ENCODE peak calls at places on chromosomes 1 and 21, in five cellular contexts. E, V, C, S and W are unnamed samples.

GRCh38 chr21:31554511-31555022 is 104.9 kb upstream of the SOD1 start:
- DNase-seq in S (peak; percentile 24), C (no peak), V (peak; percentile 86), E (no peak), W (peak; percentile 82)

GRCh38 chr1:147800852-147801251 is 40.5 kb upstream of the GJA5 start:
- DNase-seq in C (no peak), S (no peak), E (no peak), V (no peak), W (no peak)

GRCh38 chr1:167621780-167622179 is 8.3 kb upstream of the RCSD1 start:
- DNase-seq in V (no peak), S (no peak), E (no peak), C (no peak), W (no peak)

GRCh38 chr1:226641671-226642231 is 93.2 kb downstream of the STUM start:
- DNase-seq in V (no peak), E (peak; percentile 21), C (peak; percentile 42), S (peak; percentile 72), W (no peak)

GRCh38 chr1:111538343-111539035 is 35.1 kb upstream of the ADORA3 start:
- DNase-seq in E (no peak), V (peak; percentile 75), S (no peak), C (no peak), W (peak; percentile 63)

GRCh38 chr21:32562426-32562825 is 22.9 kb downstream of the TCP10L start:
- DNase-seq in V (peak; percentile 67), C (no peak), S (no peak), E (peak; percentile 81), W (peak; percentile 64)

GRCh38 chr1:115116511-115116910 is 27.2 kb upstream of the TSPAN2 start:
- DNase-seq in E (no peak), V (no peak), S (no peak), C (no peak), W (no peak)

GRCh38 chr1:53918343-53918742 is 24.4 kb downstream of the DIO1 start:
- DNase-seq in S (no peak), C (no peak), E (no peak), V (peak; percentile 10), W (no peak)

GRCh38 chr1:197768014-197768413 is 7.3 kb downstream of the DENND1B start:
- DNase-seq in C (no peak), S (no peak), V (no peak), E (no peak), W (no peak)

GRCh38 chr21:34914239-34914638 is 134.9 kb downstream of the RUNX1 start:
- DNase-seq in S (no peak), V (no peak), C (no peak), E (no peak), W (no peak)

GRCh38 chr21:42701706-42702456 is 48.5 kb downstream of the PDE9A start:
- DNase-seq in V (no peak), S (no peak), E (no peak), C (no peak), W (no peak)
- H3K4me3 ChIP-seq in V (no peak overlapping the region), S (no peak overlapping the region), E (no peak overlapping the region), C (no peak overlapping the region), W (no peak overlapping the region)

GRCh38 chr1:89698624-89699023 is 65.7 kb downstream of the LRRC8C start:
- DNase-seq in V (no peak), S (no peak), E (no peak), C (no peak), W (no peak)

GRCh38 chr1:89695847-89696246 is 62.9 kb downstream of the LRRC8C start:
- DNase-seq in C (no peak), V (no peak), S (no peak), E (no peak), W (no peak)

GRCh38 chr1:89697397-89697796 is 64.5 kb downstream of the LRRC8C start:
- DNase-seq in C (no peak), S (no peak), V (peak; percentile 17), E (no peak), W (no peak)

GRCh38 chr1:89699451-89699986 is 66.6 kb downstream of the LRRC8C start:
- DNase-seq in V (no peak), E (no peak), C (no peak), S (no peak), W (no peak)

GRCh38 chr1:89698020-89698560 is 65.2 kb downstream of the LRRC8C start:
- DNase-seq in S (no peak), C (no peak), E (no peak), V (no peak), W (no peak)
- H3K4me1 ChIP-seq in S (no peaks in the 10 kb centered on the region), C (peaks cover 38% of the 10 kb centered on the region), E (peaks cover 10% of the 10 kb centered on the region), V (no peaks in the 10 kb centered on the region), W (no peaks in the 10 kb centered on the region)

GRCh38 chr1:117757668-117758067 is 151.8 kb downstream of the TENT5C start:
- DNase-seq in C (no peak), V (peak; percentile 57), S (no peak), E (no peak), W (peak; percentile 44)

GRCh38 chr1:117758444-117759316 is 152.8 kb downstream of the TENT5C start:
- DNase-seq in E (peak; percentile 78), S (peak; percentile 83), C (peak; percentile 58), V (peak; percentile 76), W (peak; percentile 64)

GRCh38 chr1:117753652-117754051 is 147.8 kb downstream of the TENT5C start:
- DNase-seq in S (no peak), V (peak; percentile 59), C (no peak), E (no peak), W (peak; percentile 54)

GRCh38 chr1:117753232-117753631 is 147.4 kb downstream of the TENT5C start:
- DNase-seq in C (no peak), V (no peak), E (no peak), S (no peak), W (no peak)

DNA sequence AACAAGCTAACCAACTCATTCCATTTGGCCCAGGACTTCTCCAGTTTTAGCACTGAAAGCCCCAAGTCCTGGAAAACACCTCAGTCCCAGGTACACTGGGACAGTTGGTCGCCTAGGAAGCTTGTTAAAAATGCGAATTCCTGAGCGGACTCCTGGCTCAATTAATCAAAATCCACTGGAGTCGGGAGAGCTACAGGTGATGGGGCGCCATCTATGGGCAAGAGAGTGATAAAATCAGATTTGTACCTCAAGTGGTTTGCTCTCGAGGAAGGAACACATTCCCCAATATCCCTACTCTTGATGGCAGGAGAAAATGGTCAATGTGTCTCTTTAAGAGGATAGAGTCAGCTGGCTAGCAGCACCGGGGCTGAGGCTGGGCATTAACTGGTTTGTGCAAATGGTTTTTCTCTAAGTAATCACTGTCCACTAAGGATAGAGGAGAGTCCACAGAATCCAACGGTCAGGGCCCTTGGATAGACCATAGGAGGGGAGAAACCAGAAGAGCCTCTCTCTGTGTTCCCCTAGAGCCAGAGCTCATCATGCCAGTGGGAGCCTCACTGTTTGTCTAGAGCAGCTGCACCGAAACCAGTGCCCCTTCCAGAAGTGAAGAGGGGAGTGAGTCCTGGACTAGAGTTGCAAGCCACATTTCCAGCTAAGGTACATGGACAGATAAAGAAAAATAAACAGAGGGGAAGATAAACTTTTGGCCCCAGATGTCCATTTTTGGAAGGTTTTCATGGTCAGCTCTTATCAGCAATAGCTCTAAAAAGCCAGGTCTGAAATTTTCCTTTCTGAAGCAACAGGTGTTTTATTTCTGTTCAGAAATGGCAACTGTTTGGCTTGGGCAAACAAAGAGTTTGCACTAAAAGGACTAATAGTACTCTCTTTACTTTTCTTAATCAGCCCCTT is 148.5 kb downstream of the TENT5C start:
- DNase-seq in C (no peak), S (peak; percentile 77), V (peak; percentile 59), E (peak; percentile 54), W (peak; percentile 42)
- H3K4me3 ChIP-seq in C (no peak overlapping the region), S (no peak overlapping the region), V (no peak overlapping the region), E (no peak overlapping the region), W (no peak overlapping the region)

DNA sequence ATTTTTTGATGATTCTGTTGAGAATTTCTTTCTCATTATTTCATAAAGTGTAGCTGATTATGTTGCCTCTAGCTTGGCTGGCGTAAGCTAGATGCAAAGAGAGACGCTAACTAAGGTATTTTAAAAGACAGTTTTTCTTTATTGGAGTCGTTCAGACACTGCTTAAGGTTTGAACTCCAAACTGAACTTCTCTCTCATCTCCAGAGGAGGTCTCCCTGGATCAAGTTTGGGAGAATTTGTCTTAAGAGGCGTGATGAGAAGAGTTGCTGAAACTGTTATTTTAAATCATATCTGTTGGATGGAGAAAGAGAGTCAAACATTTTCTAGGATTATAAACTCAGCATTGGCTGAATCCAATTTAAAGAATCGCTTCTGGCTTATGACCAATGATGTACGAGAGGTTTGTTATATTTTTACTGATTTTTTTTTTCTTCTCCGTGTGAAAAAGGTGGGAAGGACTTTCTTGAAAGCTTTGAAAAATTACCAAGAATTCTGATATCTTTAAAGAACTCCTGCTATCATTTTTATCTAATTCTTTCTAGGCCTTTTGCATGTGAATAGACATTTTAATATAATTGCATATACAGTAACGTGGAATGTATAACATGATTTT is 34.0 kb downstream of the MAP3K7CL start:
- DNase-seq in C (no peak), E (no peak), S (no peak), V (peak; percentile 81), W (peak; percentile 71)
- H3K4me1 ChIP-seq in C (peaks cover 36% of the 10 kb centered on the region), E (no peaks in the 10 kb centered on the region), S (no peaks in the 10 kb centered on the region), V (peaks cover 9% of the 10 kb centered on the region), W (peaks cover 22% of the 10 kb centered on the region)

GRCh38 chr21:43864313-43864805 is 664 bp upstream of the AGPAT3 start:
- DNase-seq in C (peak; percentile 79), E (no peak), S (peak; percentile 85), V (peak; percentile 21), W (no peak)
- H3K4me3 ChIP-seq in C (peak overlapping the region; percentile 74), E (peak overlapping the region; percentile 96), S (peak overlapping the region; percentile 79), V (peak overlapping the region; percentile 44), W (peak overlapping the region; percentile 57)

GRCh38 chr1:81409875-81410274 is 390.9 kb upstream of the ADGRL2 start:
- DNase-seq in E (no peak), V (no peak), S (no peak), C (no peak), W (no peak)
- H3K4me1 ChIP-seq in E (no peaks in the 10 kb centered on the region), V (no peaks in the 10 kb centered on the region), S (peaks cover 15% of the 10 kb centered on the region), C (peaks cover 17% of the 10 kb centered on the region), W (no peaks in the 10 kb centered on the region)

GRCh38 chr1:153401461-153401860 is 10.6 kb upstream of the S100A8 start:
- DNase-seq in C (no peak), E (no peak), V (no peak), S (no peak), W (no peak)
- H3K4me3 ChIP-seq in C (no peak overlapping the region), E (no peak overlapping the region), V (no peak overlapping the region), S (no peak overlapping the region), W (no peak overlapping the region)

DNA sequence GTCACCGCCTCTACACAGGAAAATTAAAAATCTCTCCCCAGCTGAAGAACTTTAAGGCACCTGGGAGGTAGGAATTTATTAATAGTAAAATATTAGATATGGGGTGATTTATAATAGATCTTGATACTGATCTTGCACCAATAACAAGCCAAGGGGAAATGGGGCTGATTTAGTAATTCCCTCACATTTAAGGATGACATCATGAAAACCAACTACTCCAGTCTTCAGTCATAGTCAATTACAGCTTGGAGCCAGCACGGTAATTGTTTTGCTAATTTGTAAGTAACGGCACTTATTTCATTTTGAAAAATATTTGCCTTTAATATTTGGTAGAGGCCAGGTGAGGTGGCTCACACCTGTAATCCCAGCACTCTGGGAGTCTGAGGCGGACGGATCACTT is 92.8 kb downstream of the TGFBR3 start:
- DNase-seq in V (no peak), C (no peak), S (no peak), E (no peak), W (no peak)
- H3K4me1 ChIP-seq in V (peaks cover 12% of the 10 kb centered on the region), C (peaks cover 63% of the 10 kb centered on the region), S (no peaks in the 10 kb centered on the region), E (peaks cover 40% of the 10 kb centered on the region), W (peaks cover 13% of the 10 kb centered on the region)

GRCh38 chr1:10727703-10728348 is 68.6 kb downstream of the CASZ1 start:
- DNase-seq in C (no peak), S (no peak), V (no peak), E (no peak), W (no peak)
- H3K4me3 ChIP-seq in C (no peak overlapping the region), S (no peak overlapping the region), V (no peak overlapping the region), E (no peak overlapping the region), W (no peak overlapping the region)